ENCODE peak calls at places on chromosomes 4 and X, in six cellular contexts. U, L, C, R, A and N are unnamed samples.

GRCh38 chr4:15232725-15233597 is 194.9 kb upstream of the C1QTNF7 start:
- DNase-seq in U (no peak), L (peak), C (no peak), R (no peak), A (peak), N (peak)

GRCh38 chr4:15587649-15588048 is 67.5 kb downstream of the FBXL5 start:
- DNase-seq in U (no peak), L (no peak), C (no peak), R (no peak), A (no peak), N (no peak)

GRCh38 chrX:69615779-69616519 is at the start of gene EDA:
- DNase-seq in U (peak), L (peak), C (peak), R (peak), A (peak), N (peak)

GRCh38 chrX:82813671-82814078 is 694.4 kb upstream of the POU3F4 start:
- DNase-seq in U (no peak), L (peak), C (no peak), R (peak), A (peak), N (peak)

GRCh38 chr4:79874197-79874596 is 198.8 kb downstream of the ANTXR2 start:
- DNase-seq in U (no peak), L (no peak), C (no peak), R (no peak), A (no peak), N (no peak)

GRCh38 chr4:163249042-163249441 is 82.4 kb upstream of the NAF1 start:
- DNase-seq in U (no peak), L (no peak), C (no peak), R (no peak), A (no peak), N (no peak)

GRCh38 chr4:151436093-151436518 is 27.1 kb downstream of the FHIP1A start:
- DNase-seq in U (no peak), L (no peak), C (no peak), R (no peak), A (peak), N (no peak)

GRCh38 chr4:7004331-7004730 is 38.8 kb upstream of the TADA2B start:
- DNase-seq in U (no peak), L (peak), C (no peak), R (no peak), A (no peak), N (no peak)

GRCh38 chrX:106378616-106379015 is 210.5 kb downstream of the PWWP3B start:
- DNase-seq in U (no peak), L (no peak), C (no peak), R (no peak), A (no peak), N (no peak)

GRCh38 chrX:68650491-68650890 is 3.0 kb downstream of the STARD8 start:
- DNase-seq in U (no peak), L (peak), C (no peak), R (no peak), A (peak), N (no peak)

GRCh38 chr4:41189076-41189475 is 25.3 kb downstream of the APBB2 start:
- DNase-seq in U (no peak), L (no peak), C (no peak), R (no peak), A (peak), N (no peak)

GRCh38 chrX:39309018-39309620 is 507.9 kb downstream of the MID1IP1 start:
- DNase-seq in U (no peak), L (peak), C (no peak), R (no peak), A (no peak), N (peak)

GRCh38 chrX:110915120-110915519 is 119.5 kb upstream of the CHRDL1 start:
- DNase-seq in U (no peak), L (peak), C (no peak), R (no peak), A (peak), N (no peak)

GRCh38 chr4:1403177-1403583 is 3.1 kb downstream of the NKX1-1 start:
- DNase-seq in U (peak), L (no peak), C (no peak), R (no peak), A (no peak), N (no peak)

GRCh38 chrX:57607295-57608187 is 15.7 kb downstream of the ZXDB start:
- DNase-seq in U (no peak), L (no peak), C (no peak), R (no peak), A (no peak), N (no peak)

GRCh38 chr4:244471-244870 is 60.8 kb downstream of the ZNF732 start:
- DNase-seq in U (peak), L (peak), C (no peak), R (peak), A (no peak), N (peak)

GRCh38 chrX:30627818-30628652 is 25.2 kb upstream of the GK start:
- DNase-seq in U (no peak), L (peak), C (no peak), R (no peak), A (no peak), N (no peak)

GRCh38 chr4:139223682-139224317 is 46.8 kb upstream of the ELF2 start:
- DNase-seq in U (no peak), L (no peak), C (no peak), R (no peak), A (peak), N (no peak)

GRCh38 chr4:168859100-168859499 is 151.0 kb downstream of the CBR4 start:
- DNase-seq in U (no peak), L (no peak), C (no peak), R (no peak), A (no peak), N (peak)

GRCh38 chr4:121370729-121371325 is 10.0 kb downstream of the QRFPR start:
- DNase-seq in U (no peak), L (peak), C (peak), R (no peak), A (peak), N (peak)

GRCh38 chrX:67543818-67544217 is at the start of gene AR:
- DNase-seq in U (peak), L (peak), C (peak), R (peak), A (peak), N (peak)

GRCh38 chrX:97234471-97235097 is 350.9 kb downstream of the RPA4 start:
- DNase-seq in U (no peak), L (peak), C (no peak), R (no peak), A (no peak), N (no peak)

GRCh38 chrX:125646195-125646594 is 326.5 kb downstream of the TEX13C start:
- DNase-seq in U (no peak), L (no peak), C (no peak), R (no peak), A (no peak), N (no peak)

GRCh38 chr4:155953151-155954117 is at the start of gene CTSO:
- DNase-seq in U (peak), L (peak), C (peak), R (no peak), A (peak), N (peak)

GRCh38 chr4:7658297-7659204 is 223.8 kb upstream of the PSAPL1 start:
- DNase-seq in U (no peak), L (peak), C (no peak), R (no peak), A (peak), N (no peak)

GRCh38 chrX:78650906-78651437 is 8.2 kb downstream of the RTL3 start:
- DNase-seq in U (no peak), L (peak), C (no peak), R (no peak), A (peak), N (no peak)

GRCh38 chr4:147793569-147793968 is 61.7 kb downstream of the ARHGAP10 start:
- DNase-seq in U (no peak), L (peak), C (no peak), R (no peak), A (peak), N (peak)

GRCh38 chr4:147195386-147195785 is 249.7 kb upstream of the TTC29 start:
- DNase-seq in U (no peak), L (no peak), C (no peak), R (no peak), A (peak), N (no peak)

GRCh38 chr4:34183916-34184315 is 2060.4 kb downstream of the ARAP2 start:
- DNase-seq in U (no peak), L (peak), C (no peak), R (no peak), A (no peak), N (peak)

GRCh38 chrX:119999087-119999634 is 55.6 kb upstream of the NKAP start:
- DNase-seq in U (peak), L (no peak), C (no peak), R (no peak), A (no peak), N (no peak)

GRCh38 chr4:52837716-52838558 is 24.2 kb upstream of the RASL11B start:
- DNase-seq in U (no peak), L (peak), C (no peak), R (no peak), A (peak), N (peak)

GRCh38 chrX:65595460-65595876 is 60.9 kb upstream of the LAS1L start:
- DNase-seq in U (peak), L (peak), C (peak), R (peak), A (peak), N (peak)
- H3K18ac ChIP-seq in U (no peak), L (peak), C (no peak), R (no peak), A (no peak), N (no peak)

GRCh38 chr4:176837176-176837915 is 44.6 kb upstream of the VEGFC start:
- DNase-seq in U (no peak), L (peak), C (no peak), R (no peak), A (no peak), N (no peak)

GRCh38 chr4:176838611-176839411 is 46.1 kb upstream of the VEGFC start:
- DNase-seq in U (no peak), L (peak), C (no peak), R (no peak), A (peak), N (no peak)

GRCh38 chr4:176834531-176834930 is 41.8 kb upstream of the VEGFC start:
- DNase-seq in U (no peak), L (no peak), C (no peak), R (no peak), A (no peak), N (no peak)

GRCh38 chr4:176830971-176831370 is 38.2 kb upstream of the VEGFC start:
- DNase-seq in U (no peak), L (no peak), C (no peak), R (no peak), A (peak), N (no peak)

DNA sequence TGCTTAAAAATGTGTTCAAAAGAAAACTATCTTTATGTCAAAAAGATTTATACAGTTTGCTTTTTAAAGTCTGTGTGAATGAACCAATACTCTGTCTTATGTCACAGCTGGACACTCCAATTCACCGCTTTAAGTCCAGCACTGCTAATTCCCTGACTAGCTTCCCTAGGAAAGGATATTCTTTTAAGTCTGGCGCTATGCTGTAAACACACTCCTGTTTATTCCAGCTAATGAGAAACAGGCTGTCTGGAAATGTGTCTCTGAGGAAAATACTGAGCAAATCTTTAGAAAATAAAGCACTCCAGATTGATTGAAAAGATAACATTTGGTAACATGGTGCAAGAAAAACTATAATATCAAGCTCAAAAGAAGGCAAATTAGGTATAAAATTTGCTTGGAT is 40.7 kb upstream of the VEGFC start:
- DNase-seq in U (no peak), L (peak), C (no peak), R (no peak), A (no peak), N (no peak)
- H4K91ac ChIP-seq in U (no peak), L (no peak), C (no peak), R (no peak), A (no peak), N (no peak)

GRCh38 chr4:128308986-128309385 is 21.4 kb upstream of the PGRMC2 start:
- DNase-seq in U (no peak), L (peak), C (no peak), R (no peak), A (peak), N (no peak)
- H3K18ac ChIP-seq in U (no peak), L (peak), C (no peak), R (no peak), A (peak), N (no peak)

DNA sequence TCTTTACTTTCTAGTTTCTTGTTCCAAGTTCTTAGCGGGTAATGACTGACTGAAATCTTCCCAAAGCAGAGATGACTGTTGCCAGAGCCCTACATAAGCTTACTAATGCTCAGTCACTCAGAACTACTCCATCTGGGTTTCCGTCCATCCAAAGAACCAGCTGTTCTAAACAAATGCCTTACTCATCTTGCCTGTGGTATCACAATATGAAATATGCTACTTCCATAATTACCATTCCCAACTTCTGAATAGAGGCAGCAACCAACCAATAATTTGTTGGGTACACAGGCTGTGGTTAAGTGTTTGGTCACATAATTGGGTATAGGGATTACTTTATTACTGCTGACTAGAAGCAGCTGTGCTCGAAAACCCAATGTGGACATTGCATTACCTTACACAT is 930.2 kb upstream of the DIAPH2 start:
- DNase-seq in U (no peak), L (no peak), C (no peak), R (no peak), A (no peak), N (no peak)
- H4K91ac ChIP-seq in U (no peak), L (no peak), C (no peak), R (no peak), A (no peak), N (no peak)

GRCh38 chr4:5717449-5718158 is 6.6 kb downstream of the EVC start:
- DNase-seq in U (no peak), L (no peak), C (no peak), R (no peak), A (no peak), N (no peak)
- H3K18ac ChIP-seq in U (no peak), L (no peak), C (no peak), R (no peak), A (no peak), N (no peak)

GRCh38 chr4:23920296-23920695 is 30.4 kb upstream of the PPARGC1A start:
- DNase-seq in U (no peak), L (no peak), C (no peak), R (no peak), A (no peak), N (no peak)
- H4K91ac ChIP-seq in U (no peak), L (no peak), C (no peak), R (no peak), A (no peak), N (no peak)

GRCh38 chr4:10611673-10612072 is 72.9 kb downstream of the CLNK start:
- DNase-seq in U (no peak), L (peak), C (no peak), R (no peak), A (peak), N (peak)
- H3K18ac ChIP-seq in U (no peak), L (no peak), C (no peak), R (no peak), A (peak), N (no peak)

DNA sequence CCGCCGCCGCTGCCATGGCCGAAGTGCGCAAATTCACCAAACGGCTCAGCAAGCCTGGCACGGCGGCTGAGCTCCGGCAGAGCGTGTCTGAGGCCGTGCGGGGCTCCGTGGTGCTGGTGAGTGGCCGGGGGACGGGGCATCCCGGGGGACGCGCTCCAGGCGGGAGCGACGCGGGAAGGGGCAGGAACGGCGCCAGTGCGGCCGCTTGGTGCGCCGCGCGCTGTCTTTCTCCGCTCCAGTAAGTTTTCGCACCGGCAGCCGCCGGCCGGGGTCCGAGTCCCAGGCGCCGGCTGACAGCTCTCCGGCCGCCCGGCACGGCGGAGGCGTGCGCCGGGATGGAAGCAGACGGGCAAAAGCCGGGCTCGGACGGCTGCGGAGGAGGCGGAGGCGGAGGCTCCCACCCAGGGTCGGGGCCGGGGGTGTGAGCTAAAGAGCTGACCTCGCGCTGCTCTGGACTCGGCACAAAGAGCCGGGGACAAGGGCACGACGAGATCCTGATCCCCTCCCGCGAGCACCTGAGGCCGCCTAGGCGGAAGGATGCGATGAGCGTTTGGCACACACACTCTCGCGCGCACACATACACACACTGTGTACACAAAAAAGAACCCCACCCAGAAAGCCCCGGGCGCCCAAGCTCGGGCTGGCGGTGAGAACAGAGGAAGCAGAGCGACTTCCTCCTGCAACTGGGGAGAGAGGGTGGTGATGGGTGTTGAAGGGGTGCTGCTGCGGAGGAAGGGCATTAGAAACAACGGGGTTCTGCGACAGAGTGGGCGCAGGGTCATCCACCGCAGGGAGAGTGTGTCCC is 545 bp downstream of the DOCK11 start:
- DNase-seq in U (peak), L (peak), C (no peak), R (no peak), A (no peak), N (peak)
- H4K91ac ChIP-seq in U (no peak), L (peak), C (no peak), R (no peak), A (peak), N (peak)

DNA sequence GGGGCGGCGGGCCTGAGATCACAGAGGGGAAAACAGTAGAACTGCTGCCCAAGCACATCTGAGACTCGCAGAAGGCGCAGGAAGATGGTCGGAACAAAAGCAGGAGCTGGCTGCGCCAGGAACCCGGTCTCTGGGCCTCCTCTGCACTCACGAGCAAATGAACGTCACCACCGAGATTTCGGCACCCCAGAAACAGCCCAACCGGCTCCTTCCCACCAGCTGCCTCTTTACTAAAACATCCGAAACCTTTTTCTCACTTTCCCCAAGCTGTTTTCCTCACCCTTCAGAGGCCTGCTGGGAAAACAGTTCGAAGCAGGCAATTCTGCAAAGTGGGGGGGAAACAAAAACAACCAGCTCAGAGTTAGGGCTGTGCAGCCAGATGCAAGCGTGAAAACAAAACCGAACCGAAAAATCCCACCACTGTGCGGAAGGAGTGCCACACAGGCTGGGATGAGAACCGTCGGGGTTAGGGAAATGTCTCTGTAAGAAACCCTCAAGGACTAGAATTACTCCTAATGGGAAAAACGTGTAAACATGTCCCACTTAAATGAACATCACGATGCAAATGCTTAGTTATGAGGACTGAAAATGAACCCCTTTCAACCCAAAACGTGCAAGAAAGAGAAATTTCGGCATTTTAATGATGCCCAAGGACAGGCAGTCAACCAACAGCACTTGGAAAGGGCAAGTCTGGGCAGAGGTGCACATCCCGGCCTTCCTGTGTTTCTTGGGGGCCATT is 15.9 kb downstream of the DHRSX start:
- DNase-seq in U (no peak), L (no peak), C (no peak), R (no peak), A (peak), N (no peak)
- H3K18ac ChIP-seq in U (peak), L (no peak), C (peak), R (peak), A (peak), N (no peak)